ENCODE peak calls at places on chromosomes 1 and 21, in four cellular contexts. K is A549, Y is SK-N-SH, C is HepG2. L is an unnamed sample.

GRCh38 chr1:17757426-17757825 is 2.3 kb downstream of the ACTL8 start:
- DNase-seq in C (no peak), Y (no peak), K (no peak), L (no peak)

GRCh38 chr1:90781429-90782020 is 64.4 kb upstream of the BARHL2 start:
- DNase-seq in K (no peak), C (no peak), Y (no peak), L (no peak)

GRCh38 chr1:163472267-163472666 is 150.5 kb downstream of the NUF2 start:
- DNase-seq in C (no peak), Y (no peak), K (no peak), L (no peak)

GRCh38 chr1:101013776-101014175 is 11.8 kb downstream of the DPH5 start:
- DNase-seq in C (no peak), K (no peak), Y (no peak), L (no peak)

GRCh38 chr1:152374451-152374850 is 14.6 kb upstream of the FLG2 start:
- DNase-seq in C (no peak), K (no peak), Y (no peak), L (no peak)

GRCh38 chr1:206579747-206580437 is 32.4 kb downstream of the EIF2D start:
- DNase-seq in K (no peak), Y (no peak), C (no peak), L (peak; percentile 89)

GRCh38 chr1:25820247-25821111 is 725 bp downstream of the MTFR1L start:
- DNase-seq in K (peak; percentile 32), Y (peak; percentile 79), C (peak; percentile 69), L (peak; percentile 50)

GRCh38 chr1:114154146-114154962 is 685 bp upstream of the SYT6 start:
- DNase-seq in C (no peak), K (no peak), Y (peak; percentile 66), L (no peak)

GRCh38 chr1:99005142-99005491 is 456 bp upstream of the PLPPR5 start:
- DNase-seq in Y (no peak), C (no peak), K (no peak), L (no peak)

GRCh38 chr1:43074709-43075108 is 97.4 kb downstream of the EBNA1BP2 start:
- DNase-seq in K (no peak), C (no peak), Y (no peak), L (no peak)

GRCh38 chr1:106620521-106620954 is 435.9 kb upstream of the PRMT6 start:
- DNase-seq in K (no peak), C (no peak), Y (no peak), L (no peak)

GRCh38 chr1:239814306-239814881 is 277.3 kb upstream of the FMN2 start:
- DNase-seq in Y (peak; percentile 59), C (peak; percentile 2), K (peak; percentile 89), L (no peak)

GRCh38 chr1:10900691-10901090 is 104.2 kb upstream of the CASZ1 start:
- DNase-seq in C (peak; percentile 56), Y (no peak), K (peak; percentile 17), L (no peak)

GRCh38 chr1:228350831-228351781 is 55.5 kb downstream of the TRIM11 start:
- DNase-seq in Y (no peak), C (no peak), K (no peak), L (no peak)

DNA sequence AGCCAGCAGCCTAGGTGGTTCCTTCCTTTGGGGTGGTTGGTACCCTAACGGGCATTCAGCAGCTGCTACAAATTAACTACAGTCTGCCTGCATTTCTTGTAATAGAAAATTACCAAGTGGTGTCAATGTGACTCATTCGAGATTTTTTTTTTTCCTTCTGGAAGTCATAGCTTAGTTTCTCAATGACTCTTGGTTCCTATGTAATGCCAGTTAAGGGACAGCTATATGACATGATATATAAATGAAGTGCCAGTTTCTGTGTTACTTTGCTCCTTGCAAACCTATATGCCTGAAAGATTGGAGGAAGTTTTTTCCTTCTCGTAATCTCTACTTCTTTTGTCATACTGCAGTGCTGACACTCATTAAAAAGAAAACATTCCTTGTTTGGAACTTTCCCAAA is 2.6 kb downstream of the MGST3 start:
- DNase-seq in Y (no peak), K (no peak), C (no peak), L (no peak)
- TF ChIP-seq PBX3 in Y (no peak), K (no peak), C (no peak), L (no peak)

GRCh38 chr1:201740086-201740541 is 88.8 kb upstream of the IPO9 start:
- DNase-seq in Y (peak; percentile 40), K (no peak), C (no peak), L (no peak)
- TF ChIP-seq PBX3 in Y (no peak), K (no peak), C (no peak), L (no peak)

GRCh38 chr1:169727307-169727706 is 6.6 kb downstream of the SELE start:
- DNase-seq in Y (no peak), C (peak; percentile 13), K (no peak), L (no peak)
- TF ChIP-seq PBX3 in Y (no peak), C (no peak), K (no peak), L (no peak)

DNA sequence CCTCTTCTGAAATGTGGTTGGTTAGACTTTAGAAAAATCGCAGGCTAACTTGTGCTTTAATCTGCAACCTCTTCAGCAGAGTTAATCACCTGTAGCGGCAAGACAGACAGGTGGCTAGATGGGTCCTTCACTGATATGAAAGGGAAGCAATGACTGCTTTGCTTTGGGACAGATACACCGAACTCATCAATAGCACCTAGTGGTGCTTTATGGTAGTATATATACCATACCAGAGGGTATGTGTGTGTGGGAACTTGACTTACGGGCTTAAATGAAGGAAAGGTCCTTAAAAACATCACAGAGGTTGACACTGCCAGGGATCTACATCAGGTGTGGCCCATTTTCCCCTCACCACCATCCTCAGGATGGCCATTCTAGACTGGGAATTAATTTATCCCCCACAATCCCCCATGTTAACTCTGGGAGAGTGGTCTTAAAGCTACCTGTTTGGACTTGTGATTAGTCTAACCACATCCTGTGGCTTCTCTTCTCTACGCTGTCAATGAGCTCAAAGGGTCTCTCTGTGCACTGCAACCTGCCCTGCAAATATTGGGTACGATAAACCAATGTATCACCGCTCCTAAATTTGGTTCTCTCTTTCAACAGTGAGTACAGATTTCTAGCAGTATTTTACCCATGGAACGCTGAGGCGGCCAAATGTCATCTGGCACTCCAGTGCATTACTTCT is 162.7 kb downstream of the SIPA1L2 start:
- DNase-seq in C (no peak), Y (no peak), K (no peak), L (no peak)
- TF ChIP-seq PBX3 in C (no peak), Y (no peak), K (no peak), L (no peak)

DNA sequence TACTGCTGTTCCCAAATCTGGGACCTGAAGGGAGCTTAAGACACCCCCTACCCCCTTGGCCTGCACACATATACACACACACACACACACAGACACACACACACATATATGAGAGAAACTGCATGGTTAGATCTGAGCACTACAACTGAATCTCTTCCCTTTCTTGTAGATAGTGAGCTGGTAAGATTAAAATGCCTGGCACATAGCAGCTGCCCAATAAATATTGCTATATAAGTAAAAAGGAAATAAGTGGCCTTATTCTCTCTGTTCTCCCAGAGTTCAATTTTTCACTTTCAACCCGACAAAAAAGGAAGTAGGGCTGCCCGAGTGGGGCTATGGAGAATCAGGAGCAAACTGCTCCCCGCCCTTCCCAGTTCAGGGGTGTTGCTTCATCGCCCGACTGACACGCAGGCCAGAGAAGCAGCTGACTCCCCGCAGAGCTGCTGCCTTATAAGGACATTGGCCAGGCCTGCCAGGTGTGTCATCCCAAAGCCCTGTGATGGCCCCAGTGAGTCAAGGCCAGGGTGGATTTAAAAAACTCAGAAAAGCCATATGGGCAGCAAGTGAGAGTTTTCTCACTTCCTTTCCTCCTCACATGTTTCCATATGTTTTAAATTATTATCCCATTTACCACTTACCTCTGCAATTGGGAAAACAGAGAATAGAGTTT is 106.5 kb upstream of the SLC44A3 start:
- DNase-seq in C (peak; percentile 92), Y (peak; percentile 21), K (peak; percentile 87), L (no peak)
- TF ChIP-seq PBX3 in C (no peak), Y (peak; percentile 21), K (no peak), L (no peak)

DNA sequence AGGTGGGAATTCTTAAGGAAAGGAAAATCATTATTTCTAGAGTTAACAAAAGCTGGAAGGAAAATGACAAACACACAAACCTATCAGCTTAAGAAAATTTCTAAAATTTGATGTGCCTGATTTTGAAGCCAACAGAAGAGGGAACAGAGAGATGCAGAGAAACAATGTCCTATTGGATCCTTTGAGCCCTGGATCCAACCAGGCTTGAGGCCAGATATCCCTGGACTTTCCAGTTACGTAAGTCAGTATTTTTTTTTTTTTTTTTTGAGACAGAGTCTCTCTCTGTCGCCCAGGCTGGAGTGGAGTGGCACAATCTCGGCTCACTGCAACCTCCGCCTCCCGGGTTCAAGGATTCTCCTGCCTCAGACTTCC is 648.9 kb downstream of the KIF26B start:
- DNase-seq in Y (no peak), K (no peak), C (no peak), L (no peak)
- TF ChIP-seq PBX3 in Y (no peak), K (no peak), C (no peak), L (no peak)

DNA sequence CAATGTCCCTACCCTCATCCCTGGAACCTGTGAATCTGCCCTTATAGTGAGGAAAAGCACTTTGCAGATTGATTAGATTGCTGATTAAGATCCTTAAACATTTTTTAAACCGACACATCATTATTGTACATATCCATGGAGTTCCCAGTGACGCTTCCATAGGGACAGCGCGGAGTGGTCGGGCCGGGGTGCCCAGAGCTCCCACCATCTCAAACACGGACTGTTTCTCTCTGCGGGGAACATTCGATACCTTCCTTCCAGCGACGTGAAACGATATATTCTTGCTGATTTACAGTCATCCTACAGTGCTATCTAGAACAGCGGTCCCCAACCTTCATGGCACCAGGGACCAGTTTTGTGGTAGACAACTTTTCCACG is 4.0 kb downstream of the KRTAP10-12 start:
- DNase-seq in Y (peak; percentile 11), C (no peak), K (no peak), L (no peak)
- TF ChIP-seq PBX3 in Y (no peak), C (no peak), K (no peak), L (no peak)